ENCODE peak calls at places on chromosomes 16 and 17, in nine cellular contexts. E is uterus; C is GM23338; G is CD8-positive, alpha-beta T cell; Y is body of pancreas; P is AG04449; L is left ventricle myocardium inferior; D is endodermal cell; Q is fibroblast of pulmonary artery. R is an unnamed sample.

GRCh38 chr17:31841850-31842415 is 17.1 kb downstream of the COPRS start:
- DNase-seq in D (no peak), Y (peak), C (no peak), E (no peak), L (no peak), P (no peak), Q (no peak), G (no peak), R (no peak)

GRCh38 chr16:84040823-84041391 is 1.7 kb downstream of the SLC38A8 start:
- DNase-seq in D (no peak), Y (no peak), Q (no peak), C (no peak), G (no peak), E (no peak), L (no peak), P (peak), R (peak)

GRCh38 chr16:77295896-77296295 is 96.7 kb downstream of the SYCE1L start:
- DNase-seq in L (no peak), Y (no peak), E (no peak), G (no peak), Q (no peak), C (no peak), D (no peak), P (no peak), R (peak)

GRCh38 chr17:6286239-6286638 is 148.7 kb downstream of the AIPL1 start:
- DNase-seq in D (peak), Q (no peak), L (no peak), P (no peak), E (no peak), G (no peak), Y (no peak), C (peak), R (no peak)

GRCh38 chr17:41910701-41911391 is 7.9 kb downstream of the ACLY start:
- DNase-seq in D (no peak), C (no peak), Y (peak), P (peak), G (no peak), E (no peak), L (no peak), Q (peak), R (peak)

GRCh38 chr17:37821025-37821713 is 76.3 kb upstream of the HNF1B start:
- DNase-seq in Q (no peak), C (no peak), Y (no peak), P (no peak), D (peak), E (no peak), G (no peak), L (no peak), R (no peak)

GRCh38 chr17:30207655-30208054 is 27.8 kb downstream of the SLC6A4 start:
- DNase-seq in L (no peak), P (no peak), G (no peak), D (peak), Q (no peak), C (no peak), E (no peak), Y (no peak), R (no peak)

GRCh38 chr17:55005520-55005919 is 37.0 kb downstream of the STXBP4 start:
- DNase-seq in D (peak), G (no peak), C (peak), P (no peak), E (no peak), L (no peak), Q (peak), Y (no peak), R (peak)

GRCh38 chr16:24009955-24010354 is 174.2 kb downstream of the PRKCB start:
- DNase-seq in Y (no peak), C (no peak), Q (no peak), G (no peak), D (no peak), P (no peak), L (no peak), E (no peak), R (no peak)

GRCh38 chr16:3609895-3610697 is 1.3 kb downstream of the SLX4 start:
- DNase-seq in L (no peak), Y (no peak), G (no peak), D (no peak), C (no peak), P (no peak), E (no peak), Q (no peak), R (no peak)

GRCh38 chr16:89409161-89409711 is 81.1 kb downstream of the ANKRD11 start:
- DNase-seq in Y (no peak), E (no peak), L (no peak), Q (peak), C (no peak), G (peak), P (no peak), D (no peak), R (no peak)
- TF ChIP-seq CTCF in Y (no peak), E (no peak), L (no peak), Q (no peak), C (no peak), G (no peak), P (no peak), D (no peak), R (no peak)

GRCh38 chr17:67647482-67647881 is 70.3 kb upstream of the NOL11 start:
- DNase-seq in C (no peak), P (no peak), L (no peak), Y (no peak), G (no peak), E (no peak), D (no peak), Q (no peak), R (no peak)
- H3K4me3 ChIP-seq in C (no peak), P (no peak), L (no peak), Y (no peak), G (no peak), E (no peak), D (no peak), Q (no peak), R (no peak)

DNA sequence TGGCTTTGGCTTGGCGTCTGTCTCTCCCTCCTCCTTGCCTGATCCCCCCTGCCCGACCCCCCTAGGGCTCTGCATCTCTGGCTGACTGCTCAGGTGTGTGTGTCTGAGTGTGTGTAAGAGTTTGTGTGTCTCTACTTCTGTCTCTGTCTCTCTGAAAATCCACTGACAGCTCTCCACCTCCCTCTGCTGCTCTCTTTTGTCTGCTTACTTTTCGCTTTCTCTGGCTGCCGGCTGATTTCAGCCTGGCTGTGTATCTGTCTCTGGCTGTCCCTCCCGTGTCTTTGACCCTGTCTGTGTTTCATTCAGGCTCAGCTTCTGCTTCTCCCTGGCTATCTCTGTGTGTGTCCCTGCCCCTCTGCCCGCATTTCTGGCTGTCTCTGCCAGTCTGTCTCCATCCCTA is 3.8 kb upstream of the SPEM1 start:
- DNase-seq in G (no peak), E (no peak), Y (no peak), L (no peak), P (no peak), C (no peak), Q (no peak), D (no peak), R (no peak)
- TF ChIP-seq CTCF in G (no peak), E (no peak), Y (no peak), L (no peak), P (no peak), C (no peak), Q (no peak), D (no peak), R (peak)

GRCh38 chr17:79815836-79816371 is 19.0 kb upstream of the CBX8 start:
- DNase-seq in C (no peak), G (no peak), Q (no peak), P (no peak), E (no peak), D (peak), L (no peak), Y (no peak), R (no peak)

GRCh38 chr17:79812969-79813825 is 16.3 kb upstream of the CBX8 start:
- DNase-seq in Y (peak), G (no peak), E (no peak), L (no peak), Q (no peak), D (peak), P (no peak), C (no peak), R (no peak)

GRCh38 chr17:79814624-79814965 is 17.7 kb upstream of the CBX8 start:
- DNase-seq in C (no peak), Y (no peak), G (no peak), E (no peak), P (no peak), L (no peak), D (peak), Q (no peak), R (no peak)

GRCh38 chr17:79813826-79814623 is 17.1 kb upstream of the CBX8 start:
- DNase-seq in L (no peak), D (peak), P (no peak), C (peak), Q (no peak), G (peak), E (no peak), Y (no peak), R (no peak)

DNA sequence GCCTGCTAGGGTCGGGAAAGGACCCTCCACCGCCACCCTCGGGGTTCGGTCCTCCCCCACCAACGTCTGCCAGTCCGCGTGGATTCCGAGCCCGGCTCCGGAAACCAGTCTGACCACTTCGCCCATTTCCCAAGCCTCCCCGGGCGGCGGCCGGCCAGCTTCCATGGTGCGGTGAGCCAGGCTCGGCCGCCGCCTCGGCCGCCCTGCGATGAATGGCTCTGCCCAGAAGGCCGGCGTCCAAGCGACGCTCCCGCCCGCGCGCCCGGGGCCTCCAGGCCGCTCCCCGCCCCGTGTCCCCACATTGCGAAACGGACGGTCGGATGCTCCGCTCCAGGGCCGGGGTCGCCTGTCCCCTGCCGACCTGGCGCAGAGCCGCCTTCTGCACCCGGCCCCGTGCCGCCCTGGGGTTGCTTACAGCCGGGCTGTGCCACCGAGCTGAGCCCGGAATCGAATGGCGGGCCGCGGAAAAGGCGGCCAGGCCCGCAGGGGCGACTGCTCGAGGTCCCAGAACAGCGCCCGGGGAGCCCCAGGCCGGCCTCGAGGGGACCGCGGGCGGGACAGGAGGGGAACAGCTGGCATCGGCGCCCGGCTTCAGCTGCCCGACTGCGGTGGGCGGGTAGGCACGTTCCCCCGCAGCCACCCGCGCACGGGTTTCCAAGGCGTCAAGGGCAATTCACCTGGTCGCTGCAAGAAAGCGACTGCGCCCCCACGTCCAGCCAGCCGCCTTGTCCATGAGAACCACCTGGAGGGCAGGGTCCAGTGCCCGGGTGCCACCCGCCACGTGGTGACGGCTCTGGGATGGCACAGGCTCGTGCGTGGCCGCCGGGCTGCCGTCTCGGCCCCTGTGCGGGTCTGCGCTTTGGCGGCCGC is 18.3 kb upstream of the CBX8 start:
- DNase-seq in E (no peak), Q (peak), C (peak), G (no peak), L (no peak), P (no peak), Y (peak), D (peak), R (no peak)
- H3K4me3 ChIP-seq in E (no peak), Q (no peak), C (peak), G (no peak), L (peak), P (no peak), Y (no peak), D (no peak), R (no peak)

DNA sequence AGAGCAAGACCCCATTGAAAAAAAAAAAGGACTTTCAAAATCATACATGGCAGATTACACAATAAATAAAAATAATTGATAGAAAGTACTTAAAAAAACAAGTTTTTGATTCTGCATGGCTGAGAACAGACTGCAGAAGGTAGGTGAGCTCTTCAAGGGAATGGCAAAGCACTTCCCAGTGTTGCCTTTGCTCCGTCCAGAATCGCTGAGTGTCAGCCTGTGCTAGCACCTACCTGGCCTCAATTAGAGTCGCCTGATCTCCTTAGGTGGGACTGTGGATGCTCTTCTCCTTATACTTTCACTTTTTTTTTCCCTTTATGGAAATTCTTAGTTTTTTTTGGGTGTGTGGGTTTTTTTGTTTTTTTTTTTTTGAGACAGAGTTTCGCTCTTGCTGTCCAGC is 6.0 kb upstream of the TMEM220 start:
- DNase-seq in Q (no peak), Y (no peak), D (no peak), P (no peak), E (no peak), L (no peak), G (peak), C (no peak), R (no peak)
- TF ChIP-seq CTCF in Q (no peak), Y (no peak), D (no peak), P (no peak), E (no peak), L (no peak), G (no peak), C (no peak), R (no peak)

GRCh38 chr17:81960130-81960958 is 643 bp downstream of the NOTUM start:
- DNase-seq in E (no peak), D (peak), Q (no peak), Y (no peak), L (no peak), C (peak), G (no peak), P (no peak), R (no peak)
- H3K4me3 ChIP-seq in E (peak), D (no peak), Q (no peak), Y (no peak), L (peak), C (peak), G (peak), P (peak), R (peak)

GRCh38 chr17:68433911-68434503 is 23.3 kb downstream of the WIPI1 start:
- DNase-seq in Y (no peak), G (peak), D (no peak), L (no peak), E (no peak), P (no peak), Q (no peak), C (no peak), R (no peak)

GRCh38 chr17:68433211-68433610 is 24.1 kb downstream of the WIPI1 start:
- DNase-seq in P (no peak), C (no peak), L (no peak), Q (no peak), E (no peak), G (peak), Y (no peak), D (no peak), R (no peak)

GRCh38 chr17:68435361-68435760 is 21.9 kb downstream of the WIPI1 start:
- DNase-seq in C (no peak), L (no peak), E (no peak), Y (no peak), P (no peak), G (peak), Q (no peak), D (no peak), R (no peak)

GRCh38 chr17:68437979-68438877 is 19.1 kb downstream of the WIPI1 start:
- DNase-seq in E (no peak), Y (peak), L (peak), C (peak), Q (peak), D (peak), G (peak), P (no peak), R (peak)

GRCh38 chr17:68435876-68436842 is 21.1 kb downstream of the WIPI1 start:
- DNase-seq in D (peak), E (peak), G (peak), C (peak), Y (peak), P (no peak), L (peak), Q (peak), R (peak)
- TF ChIP-seq CTCF in D (peak), E (peak), G (peak), C (peak), Y (peak), P (peak), L (peak), Q (peak), R (peak)

R was measured in fibroblast of villous mesenchyme.